ENCODE peak calls at places on chromosomes 5 and 9, in eight cellular contexts. V, T, L, E, C, N, J and D are unnamed samples.

GRCh38 chr5:72378636-72379289 is 58.6 kb downstream of the PTCD2 start:
- DNase-seq in V (peak; percentile 93), T (peak; percentile 88), L (no peak), E (peak; percentile 88), C (no peak), N (no peak), J (peak; percentile 78), D (peak; percentile 84)

GRCh38 chr9:113631811-113632665 is 168.5 kb downstream of the RGS3 start:
- DNase-seq in V (no peak), T (no peak), L (no peak), E (no peak), C (no peak), N (no peak), J (peak; percentile 36), D (no peak)

GRCh38 chr5:33241826-33242225 is 198.9 kb upstream of the TARS1 start:
- DNase-seq in V (no peak), T (no peak), L (peak; percentile 44), E (no peak), C (no peak), N (no peak), J (peak; percentile 88), D (no peak)

GRCh38 chr5:141338538-141339306 is at the start of gene PCDHGA2:
- DNase-seq in V (peak; percentile 59), T (peak; percentile 44), L (no peak), E (peak; percentile 29), C (peak; percentile 30), N (no peak), J (no peak), D (peak; percentile 41)

GRCh38 chr9:133686642-133687575 is 50.7 kb downstream of the DBH start:
- DNase-seq in V (no peak), T (no peak), L (no peak), E (no peak), C (no peak), N (no peak), J (peak; percentile 85), D (no peak)

GRCh38 chr5:178551059-178551458 is 39.1 kb downstream of the COL23A1 start:
- DNase-seq in V (peak; percentile 62), T (peak; percentile 22), L (no peak), E (peak; percentile 60), C (no peak), N (no peak), J (no peak), D (peak; percentile 21)

GRCh38 chr9:23492126-23493002 is 333.7 kb downstream of the ELAVL2 start:
- DNase-seq in V (peak; percentile 42), T (peak; percentile 80), L (no peak), E (peak; percentile 73), C (no peak), N (no peak), J (no peak), D (peak; percentile 52)

GRCh38 chr5:180070726-180071417 is 687 bp downstream of the RNF130 start:
- DNase-seq in V (peak; percentile 65), T (peak; percentile 69), L (peak; percentile 58), E (peak; percentile 73), C (peak; percentile 19), N (no peak), J (peak; percentile 71), D (peak; percentile 73)

GRCh38 chr9:130058154-130058553 is 4.4 kb downstream of the GPR107 start:
- DNase-seq in V (peak; percentile 33), T (no peak), L (no peak), E (no peak), C (no peak), N (no peak), J (no peak), D (peak; percentile 12)

GRCh38 chr5:151002250-151002649 is 18.1 kb upstream of the GPX3 start:
- DNase-seq in V (peak; percentile 68), T (peak; percentile 62), L (no peak), E (peak; percentile 82), C (no peak), N (no peak), J (no peak), D (peak; percentile 47)

GRCh38 chr9:20811872-20812271 is 127.8 kb downstream of the FOCAD start:
- DNase-seq in V (peak; percentile 53), T (peak; percentile 54), L (no peak), E (peak; percentile 49), C (no peak), N (no peak), J (no peak), D (no peak)

GRCh38 chr9:121566401-121567141 is 66.9 kb upstream of the GGTA1 start:
- DNase-seq in V (peak; percentile 42), T (peak; percentile 55), L (no peak), E (peak; percentile 49), C (no peak), N (no peak), J (no peak), D (peak; percentile 36)

GRCh38 chr9:125789196-125789595 is 42.0 kb downstream of the PBX3 start:
- DNase-seq in V (no peak), T (no peak), L (no peak), E (no peak), C (no peak), N (no peak), J (no peak), D (no peak)

GRCh38 chr5:179862296-179862695 is 3.7 kb upstream of the MRNIP start:
- DNase-seq in V (no peak), T (no peak), L (no peak), E (no peak), C (no peak), N (no peak), J (no peak), D (no peak)

GRCh38 chr5:1206521-1207412 is 5.4 kb downstream of the SLC6A19 start:
- DNase-seq in V (no peak), T (no peak), L (no peak), E (no peak), C (no peak), N (no peak), J (no peak), D (no peak)

GRCh38 chr5:132214491-132214890 is 13.2 kb downstream of the P4HA2 start:
- DNase-seq in V (no peak), T (no peak), L (no peak), E (no peak), C (no peak), N (no peak), J (no peak), D (no peak)

GRCh38 chr5:67300321-67300720 is 103.7 kb upstream of the CD180 start:
- DNase-seq in V (no peak), T (no peak), L (no peak), E (no peak), C (no peak), N (no peak), J (no peak), D (no peak)

GRCh38 chr5:168217497-168217896 is 73.9 kb upstream of the WWC1 start:
- DNase-seq in V (no peak), T (no peak), L (no peak), E (no peak), C (no peak), N (no peak), J (no peak), D (no peak)

GRCh38 chr5:88881566-88881965 is 1.4 kb downstream of the MEF2C start:
- DNase-seq in V (peak; percentile 45), T (no peak), L (no peak), E (peak; percentile 59), C (no peak), N (no peak), J (no peak), D (peak; percentile 41)

GRCh38 chr5:159406571-159406970 is 76.3 kb upstream of the IL12B start:
- DNase-seq in V (no peak), T (no peak), L (no peak), E (no peak), C (no peak), N (no peak), J (no peak), D (no peak)

GRCh38 chr9:88998911-88999310 is 7.6 kb downstream of the S1PR3 start:
- DNase-seq in V (peak; percentile 60), T (no peak), L (peak; percentile 60), E (no peak), C (no peak), N (no peak), J (peak; percentile 96), D (peak; percentile 53)

GRCh38 chr5:151094054-151094858 is 13.4 kb upstream of the TNIP1 start:
- DNase-seq in V (peak; percentile 48), T (peak; percentile 57), L (peak; percentile 85), E (peak; percentile 49), C (peak; percentile 85), N (peak; percentile 48), J (no peak), D (peak; percentile 48)

GRCh38 chr9:75111019-75111622 is 22.8 kb downstream of the OSTF1 start:
- DNase-seq in V (no peak), T (peak; percentile 87), L (peak; percentile 79), E (no peak), C (no peak), N (no peak), J (no peak), D (no peak)

GRCh38 chr5:66912787-66913186 is 283.8 kb downstream of the CD180 start:
- DNase-seq in V (peak; percentile 23), T (no peak), L (no peak), E (no peak), C (no peak), N (no peak), J (no peak), D (peak; percentile 46)

GRCh38 chr5:92969781-92970237 is 611.2 kb downstream of the NR2F1-AS1 start:
- DNase-seq in V (no peak), T (no peak), L (no peak), E (peak; percentile 7), C (no peak), N (no peak), J (no peak), D (no peak)

GRCh38 chr5:122151640-122152039 is 22.3 kb downstream of the ZNF474 start:
- DNase-seq in V (peak; percentile 95), T (peak; percentile 45), L (no peak), E (peak; percentile 74), C (no peak), N (no peak), J (no peak), D (peak; percentile 93)

GRCh38 chr5:72226950-72227349 is 93.1 kb downstream of the MRPS27 start:
- DNase-seq in V (no peak), T (no peak), L (no peak), E (no peak), C (no peak), N (no peak), J (no peak), D (no peak)

GRCh38 chr5:109105631-109106267 is 304.0 kb downstream of the PJA2 start:
- DNase-seq in V (peak; percentile 81), T (peak; percentile 82), L (no peak), E (peak; percentile 93), C (no peak), N (no peak), J (no peak), D (peak; percentile 64)

GRCh38 chr9:124773473-124774130 is 2.5 kb upstream of the NR6A1 start:
- DNase-seq in V (no peak), T (no peak), L (no peak), E (no peak), C (no peak), N (no peak), J (no peak), D (no peak)

GRCh38 chr5:1995491-1995890 is 112.8 kb upstream of the IRX4 start:
- DNase-seq in V (no peak), T (no peak), L (no peak), E (no peak), C (no peak), N (no peak), J (no peak), D (no peak)

GRCh38 chr9:696332-697090 is 145.0 kb upstream of the DMRT1 start:
- DNase-seq in V (peak; percentile 83), T (peak; percentile 66), L (no peak), E (peak; percentile 88), C (no peak), N (no peak), J (peak; percentile 70), D (peak; percentile 79)

GRCh38 chr5:177086918-177087706 is 397 bp downstream of the FGFR4 start:
- DNase-seq in V (no peak), T (no peak), L (peak; percentile 89), E (peak; percentile 38), C (peak; percentile 77), N (peak; percentile 51), J (no peak), D (no peak)

GRCh38 chr5:37769108-37769507 is 70.7 kb downstream of the GDNF start:
- DNase-seq in V (no peak), T (no peak), L (no peak), E (no peak), C (no peak), N (no peak), J (no peak), D (no peak)

GRCh38 chr5:58383459-58383858 is 76.4 kb downstream of the PLK2 start:
- DNase-seq in V (no peak), T (peak; percentile 57), L (no peak), E (no peak), C (no peak), N (no peak), J (no peak), D (no peak)